ENCODE peak calls at places on chromosomes 4 and X, in eight cellular contexts. V is stimulated activated CD8-positive, alpha-beta memory T cell treated with anti-CD3 and anti-CD28 coated beads, Interleukin-2, amount 100 ng/mL, for 48 hours; Y is CD8-positive, alpha-beta memory T cell; X is suprapubic skin; G is upper lobe of left lung; H is anterior cingulate cortex; D is GM03348; S is GOT3. R is an unnamed sample.

GRCh38 chrX:66110112-66110511 is 53.9 kb upstream of the HEPH start:
- DNase-seq in V (no peak), G (no peak), Y (no peak), S (no peak), X (no peak), D (peak; percentile 5), H (no peak), R (no peak)

GRCh38 chrX:74389016-74389415 is 32.3 kb upstream of the SLC16A2 start:
- DNase-seq in S (no peak), G (no peak), Y (no peak), D (no peak), V (no peak), X (no peak), H (no peak), R (no peak)

GRCh38 chr4:122783301-122784215 is 43.1 kb upstream of the FGF2 start:
- DNase-seq in S (peak; percentile 1), X (no peak), Y (no peak), G (no peak), H (no peak), V (no peak), D (peak; percentile 93), R (peak; percentile 54)

GRCh38 chr4:151029537-151029936 is 14.5 kb upstream of the LRBA start:
- DNase-seq in X (no peak), Y (no peak), V (no peak), D (no peak), G (no peak), S (no peak), H (no peak), R (no peak)

GRCh38 chr4:123869517-123870282 is 473.1 kb downstream of the SPRY1 start:
- DNase-seq in G (no peak), H (no peak), S (no peak), X (no peak), V (no peak), D (no peak), Y (no peak), R (no peak)

GRCh38 chr4:164212134-164212533 is 541.8 kb upstream of the SMIM31 start:
- DNase-seq in H (no peak), V (no peak), Y (no peak), G (no peak), D (no peak), X (no peak), S (no peak), R (no peak)

GRCh38 chr4:4613126-4613465 is 71.2 kb upstream of the STX18 start:
- DNase-seq in V (no peak), D (peak; percentile 22), Y (no peak), S (no peak), G (no peak), H (no peak), X (no peak), R (no peak)

GRCh38 chr4:150722908-150723362 is 141.0 kb downstream of the MAB21L2 start:
- DNase-seq in H (no peak), X (peak; percentile 80), G (no peak), S (no peak), D (no peak), Y (no peak), V (no peak), R (peak; percentile 74)

GRCh38 chr4:105194328-105195231 is 47.9 kb downstream of the TET2 start:
- DNase-seq in V (no peak), D (no peak), X (no peak), S (no peak), Y (no peak), H (no peak), G (no peak), R (no peak)

GRCh38 chr4:5905714-5906113 is 12.8 kb upstream of the CRMP1 start:
- DNase-seq in D (no peak), X (no peak), H (no peak), V (no peak), Y (no peak), S (no peak), G (no peak), R (no peak)

GRCh38 chrX:39309018-39309620 is 507.9 kb downstream of the MID1IP1 start:
- DNase-seq in G (no peak), V (no peak), X (no peak), S (no peak), Y (no peak), H (no peak), D (no peak), R (no peak)

GRCh38 chr4:133513891-133514290 is 364.8 kb downstream of the PCDH10 start:
- DNase-seq in D (no peak), Y (no peak), X (no peak), S (no peak), H (no peak), G (no peak), V (no peak), R (no peak)

GRCh38 chr4:38387819-38388218 is 276.2 kb upstream of the KLF3 start:
- DNase-seq in X (no peak), G (no peak), V (no peak), H (no peak), Y (no peak), D (no peak), S (no peak), R (no peak)

GRCh38 chr4:181193162-181193930 is 1049.9 kb upstream of the TENM3 start:
- DNase-seq in G (no peak), S (no peak), V (no peak), X (no peak), Y (no peak), H (no peak), D (no peak), R (no peak)

GRCh38 chrX:135345328-135345645 is 36.0 kb downstream of the ETDC start:
- DNase-seq in H (no peak), D (peak; percentile 37), S (no peak), G (no peak), Y (no peak), V (no peak), X (no peak), R (peak; percentile 59)

GRCh38 chr4:45442466-45442865 is 681.4 kb downstream of the GABRG1 start:
- DNase-seq in S (no peak), G (no peak), V (no peak), D (no peak), X (no peak), H (no peak), Y (no peak), R (no peak)

GRCh38 chr4:147682755-147683154 is 1.2 kb downstream of the PRMT9 start:
- DNase-seq in H (no peak), Y (no peak), S (no peak), D (no peak), X (no peak), G (no peak), V (no peak), R (no peak)

GRCh38 chr4:52107745-52108144 is 56.6 kb downstream of the SPATA18 start:
- DNase-seq in X (no peak), S (no peak), D (no peak), V (no peak), H (no peak), G (no peak), Y (no peak), R (no peak)

GRCh38 chr4:2598661-2599654 is 62.5 kb downstream of the FAM193A start:
- DNase-seq in S (no peak), D (no peak), X (no peak), H (no peak), G (no peak), V (no peak), Y (no peak), R (no peak)

GRCh38 chr4:151719045-151719743 is 41.6 kb downstream of the GATB start:
- DNase-seq in Y (no peak), V (no peak), D (no peak), H (no peak), S (no peak), G (no peak), X (no peak), R (no peak)

GRCh38 chr4:151012376-151012775 is 2.7 kb downstream of the LRBA start:
- DNase-seq in V (no peak), S (no peak), Y (no peak), H (no peak), G (no peak), X (no peak), D (no peak), R (no peak)

GRCh38 chr4:113106076-113106475 is 56.6 kb downstream of the ANK2 start:
- DNase-seq in X (no peak), G (no peak), D (peak; percentile 62), Y (no peak), V (no peak), H (no peak), S (no peak), R (no peak)

GRCh38 chr4:102823897-102824296 is 3.5 kb downstream of the UBE2D3 start:
- DNase-seq in Y (no peak), S (no peak), D (peak; percentile 11), H (no peak), G (no peak), V (no peak), X (no peak), R (no peak)

GRCh38 chr4:8302331-8302730 is 32.8 kb downstream of the HTRA3 start:
- DNase-seq in H (no peak), Y (no peak), V (no peak), X (peak; percentile 40), D (no peak), S (no peak), G (no peak), R (no peak)

GRCh38 chrX:24372021-24372763 is 11.8 kb downstream of the SUPT20HL1 start:
- DNase-seq in G (no peak), V (no peak), S (no peak), H (no peak), X (no peak), Y (no peak), D (no peak), R (no peak)

GRCh38 chr4:6885953-6886557 is 23.6 kb upstream of the TBC1D14 start:
- DNase-seq in H (peak; percentile 52), V (no peak), D (peak; percentile 75), S (no peak), X (no peak), Y (no peak), G (no peak), R (no peak)

GRCh38 chrX:40539214-40540142 is 41.3 kb upstream of the ATP6AP2 start:
- DNase-seq in G (no peak), H (no peak), Y (peak; percentile 78), X (peak; percentile 71), S (no peak), D (peak; percentile 83), V (peak; percentile 62), R (peak; percentile 56)

GRCh38 chrX:129655547-129656248 is 942 bp upstream of the APLN start:
- DNase-seq in X (no peak), G (no peak), H (no peak), D (no peak), S (no peak), Y (no peak), V (no peak), R (no peak)

GRCh38 chr4:127601029-127601428 is 31.7 kb upstream of the INTU start:
- DNase-seq in D (peak; percentile 61), H (no peak), G (no peak), S (no peak), X (no peak), V (no peak), Y (no peak), R (no peak)

GRCh38 chr4:135050086-135050717 is 848.6 kb upstream of the PABPC4L start:
- DNase-seq in V (no peak), H (no peak), Y (no peak), X (no peak), G (no peak), D (no peak), S (no peak), R (no peak)

GRCh38 chr4:100075486-100076270 is 114.6 kb downstream of the DDIT4L start:
- DNase-seq in D (no peak), V (no peak), S (no peak), H (no peak), Y (no peak), X (no peak), G (no peak), R (no peak)